ENCODE peak calls at places on chromosomes 1 and 21, in ten cellular contexts. D, W, C, K, B, H, M, V, P and A are unnamed samples.

GRCh38 chr1:194818674-194819073 is 1632.3 kb upstream of the B3GALT2 start:
- DNase-seq in K (no peak), V (no peak), M (no peak), D (no peak), W (no peak), B (no peak), C (no peak), P (no peak), H (no peak), A (no peak)

GRCh38 chr1:82162526-82163420 is 362.0 kb downstream of the ADGRL2 start:
- DNase-seq in K (no peak), D (no peak), V (peak), C (no peak), P (no peak), W (no peak), B (peak), M (peak), H (no peak), A (peak)

GRCh38 chr1:75087278-75087677 is 46.9 kb upstream of the LHX8 start:
- DNase-seq in C (no peak), H (no peak), M (no peak), P (no peak), V (no peak), K (no peak), W (no peak), B (no peak), D (no peak), A (no peak)

GRCh38 chr1:22870201-22870871 is 102.3 kb downstream of the LACTBL1 start:
- DNase-seq in C (peak), D (no peak), B (peak), K (no peak), W (peak), M (no peak), P (no peak), H (no peak), V (peak), A (no peak)

GRCh38 chr1:168375901-168376300 is 95.2 kb downstream of the TBX19 start:
- DNase-seq in M (no peak), D (no peak), W (no peak), H (no peak), P (no peak), K (no peak), C (no peak), B (no peak), V (no peak), A (no peak)

GRCh38 chr1:20125091-20125490 is 5.8 kb upstream of the PLA2G2D start:
- DNase-seq in P (no peak), V (no peak), D (no peak), M (no peak), B (no peak), C (no peak), H (peak), K (no peak), W (no peak), A (no peak)

GRCh38 chr1:77625250-77625649 is 57.2 kb downstream of the ZZZ3 start:
- DNase-seq in D (no peak), P (no peak), C (no peak), B (no peak), K (no peak), W (no peak), H (no peak), V (no peak), M (no peak), A (no peak)

GRCh38 chr1:229254910-229255541 is 15.9 kb upstream of the RAB4A start:
- DNase-seq in D (no peak), V (peak), W (peak), P (no peak), H (peak), K (peak), C (no peak), B (peak), M (peak), A (no peak)

GRCh38 chr1:43549921-43550597 is 19.4 kb downstream of the PTPRF start:
- DNase-seq in D (no peak), M (no peak), C (no peak), V (peak), K (no peak), H (no peak), W (peak), P (peak), B (peak), A (no peak)

GRCh38 chr1:116290085-116290670 is 82.9 kb upstream of the ATP1A1 start:
- DNase-seq in C (no peak), B (peak), V (peak), P (no peak), H (no peak), W (peak), D (no peak), K (no peak), M (no peak), A (no peak)

GRCh38 chr1:28190337-28190979 is 14.0 kb upstream of the PTAFR start:
- DNase-seq in B (no peak), D (no peak), M (peak), W (no peak), H (peak), P (no peak), C (no peak), K (no peak), V (peak), A (no peak)

GRCh38 chr1:152003846-152004442 is 10.3 kb upstream of the S100A10 start:
- DNase-seq in W (peak), M (peak), V (no peak), K (no peak), D (no peak), B (no peak), P (no peak), H (no peak), C (no peak), A (no peak)

GRCh38 chr1:23431431-23431830 is 6.9 kb upstream of the TCEA3 start:
- DNase-seq in H (no peak), B (no peak), M (no peak), K (no peak), P (no peak), V (no peak), W (no peak), D (no peak), C (no peak), A (no peak)

GRCh38 chr1:162908780-162909179 is 47.8 kb upstream of the CCDC190 start:
- DNase-seq in P (no peak), M (peak), V (peak), K (no peak), D (no peak), B (peak), W (no peak), H (no peak), C (no peak), A (no peak)

GRCh38 chr1:188857526-188858087 is 1620.1 kb downstream of the BRINP3 start:
- DNase-seq in K (no peak), B (no peak), M (no peak), H (no peak), C (no peak), P (no peak), W (no peak), D (no peak), V (no peak), A (no peak)

GRCh38 chr21:45282283-45283018 is 5.2 kb downstream of the POFUT2 start:
- DNase-seq in D (no peak), K (no peak), M (no peak), V (no peak), H (no peak), P (no peak), C (no peak), B (no peak), W (no peak), A (no peak)

GRCh38 chr1:93362237-93362636 is 16.5 kb downstream of the DR1 start:
- DNase-seq in C (no peak), K (no peak), V (no peak), B (no peak), D (no peak), M (no peak), H (no peak), W (no peak), P (no peak), A (no peak)

GRCh38 chr1:2327841-2328240 is 63.5 kb downstream of the MORN1 start:
- DNase-seq in H (no peak), D (no peak), M (no peak), V (no peak), C (no peak), W (no peak), K (no peak), B (no peak), P (no peak), A (no peak)

GRCh38 chr1:85612704-85613361 is 32.3 kb downstream of the CCN1 start:
- DNase-seq in K (no peak), H (no peak), P (no peak), B (peak), M (peak), W (no peak), D (peak), V (peak), C (no peak), A (no peak)

GRCh38 chr21:29342394-29342957 is 43.8 kb downstream of the BACH1 start:
- DNase-seq in C (peak), P (peak), K (peak), B (peak), M (peak), V (peak), H (peak), D (no peak), W (no peak), A (no peak)

GRCh38 chr1:156393095-156393494 is 24.1 kb downstream of the RHBG start:
- DNase-seq in D (no peak), V (no peak), C (no peak), P (no peak), W (no peak), M (no peak), B (no peak), K (no peak), H (no peak), A (no peak)

GRCh38 chr1:91282695-91283420 is 121.8 kb downstream of the HFM1 start:
- DNase-seq in M (peak), K (peak), B (peak), D (peak), H (peak), C (no peak), V (peak), W (peak), P (no peak), A (no peak)

GRCh38 chr1:241817331-241817792 is 30.6 kb upstream of the EXO1 start:
- DNase-seq in H (no peak), M (no peak), C (no peak), W (no peak), D (no peak), B (peak), V (peak), K (no peak), P (no peak), A (no peak)

GRCh38 chr1:198499588-198499987 is 40.9 kb downstream of the ATP6V1G3 start:
- DNase-seq in H (no peak), B (no peak), W (no peak), K (no peak), V (no peak), C (no peak), D (no peak), P (no peak), M (no peak), A (no peak)

GRCh38 chr1:33393524-33393923 is 37.4 kb downstream of the PHC2 start:
- DNase-seq in W (no peak), K (no peak), P (no peak), D (no peak), H (no peak), M (no peak), V (no peak), C (no peak), B (no peak), A (no peak)

GRCh38 chr1:16727190-16728111 is 12.9 kb upstream of the RNU1-4 start:
- DNase-seq in M (peak), C (peak), D (peak), H (peak), K (no peak), W (peak), V (peak), B (no peak), P (peak), A (no peak)

GRCh38 chr21:43369124-43369523 is 57.8 kb downstream of the SIK1 start:
- DNase-seq in V (no peak), C (no peak), K (no peak), P (no peak), M (peak), D (no peak), B (no peak), H (peak), W (no peak), A (no peak)

GRCh38 chr1:2470290-2471158 is 5.6 kb upstream of the PLCH2 start:
- DNase-seq in W (no peak), P (no peak), H (no peak), B (no peak), M (no peak), D (no peak), K (peak), C (no peak), V (no peak), A (peak)

GRCh38 chr1:220249522-220249921 is 22.7 kb downstream of the RAB3GAP2 start:
- DNase-seq in V (no peak), P (no peak), W (no peak), K (no peak), H (no peak), C (no peak), D (no peak), M (peak), B (no peak), A (no peak)

GRCh38 chr1:239891621-239892358 is 199.9 kb upstream of the FMN2 start:
- DNase-seq in H (no peak), D (no peak), C (no peak), P (no peak), V (no peak), M (no peak), W (no peak), K (no peak), B (no peak), A (no peak)

GRCh38 chr1:247102381-247102780 is 1.8 kb downstream of the ZNF669 start:
- DNase-seq in D (no peak), H (no peak), K (no peak), W (no peak), V (peak), M (no peak), P (no peak), C (no peak), B (peak), A (no peak)